ENCODE peak calls at places on chromosome X, in ten cellular contexts. G is SK-N-SH; S is adipocyte; L is HCEC 1CT; D is occipital lobe; Z is OCI-M1; N is aorta; F is PC-3; M is stimulated activated CD4-positive, alpha-beta T cell treated with anti-CD3 and anti-CD28 coated beads, Interleukin-15, amount 100 ng/mL, for 24 hours; J is NCI-H1092. V is an unnamed sample.

GRCh38 chrX:68416592-68416991 is 16.7 kb downstream of the OPHN1 start:
- DNase-seq in G (no peak), S (peak; percentile 40), L (peak; percentile 30), D (no peak), Z (no peak), N (no peak), F (peak; percentile 88), M (no peak), J (no peak), V (no peak)

GRCh38 chrX:53188763-53189162 is 36.2 kb downstream of the KDM5C start:
- DNase-seq in G (no peak), S (no peak), L (no peak), D (no peak), Z (no peak), N (no peak), F (no peak), M (peak; percentile 54), J (no peak), V (no peak)

GRCh38 chrX:124938715-124939114 is 381.0 kb upstream of the TEX13C start:
- DNase-seq in G (no peak), S (no peak), L (no peak), D (no peak), Z (no peak), N (no peak), F (no peak), M (no peak), J (no peak), V (no peak)

GRCh38 chrX:69027181-69028005 is 137.9 kb downstream of the PJA1 start:
- DNase-seq in G (no peak), S (peak; percentile 7), L (peak; percentile 15), D (no peak), Z (no peak), N (no peak), F (peak; percentile 91), M (no peak), J (no peak), V (no peak)

GRCh38 chrX:3697701-3698279 is 15.7 kb downstream of the PRKX start:
- DNase-seq in G (no peak), S (peak; percentile 58), L (no peak), D (peak; percentile 17), Z (no peak), N (peak; percentile 82), F (no peak), M (no peak), J (peak; percentile 73), V (peak; percentile 46)

GRCh38 chrX:155880586-155881157 is 473 bp upstream of the VAMP7 start:
- DNase-seq in G (peak; percentile 23), S (peak; percentile 28), L (no peak), D (no peak), Z (peak; percentile 48), N (no peak), F (no peak), M (no peak), J (no peak), V (no peak)

GRCh38 chrX:135543924-135544323 is 23.5 kb downstream of the INTS6L start:
- DNase-seq in G (no peak), S (no peak), L (no peak), D (no peak), Z (peak; percentile 40), N (no peak), F (no peak), M (peak; percentile 28), J (no peak), V (no peak)

GRCh38 chrX:71107762-71108360 is 1.3 kb upstream of the CXorf65 start:
- DNase-seq in G (no peak), S (no peak), L (no peak), D (no peak), Z (peak; percentile 66), N (peak; percentile 27), F (no peak), M (peak; percentile 59), J (no peak), V (no peak)

GRCh38 chrX:74500555-74500954 is 79.3 kb downstream of the SLC16A2 start:
- DNase-seq in G (no peak), S (no peak), L (no peak), D (no peak), Z (no peak), N (no peak), F (no peak), M (no peak), J (no peak), V (no peak)

GRCh38 chrX:2696698-2697215 is 5.7 kb downstream of the CD99 start:
- DNase-seq in G (no peak), S (peak; percentile 62), L (peak; percentile 91), D (no peak), Z (no peak), N (no peak), F (peak; percentile 90), M (peak; percentile 68), J (no peak), V (no peak)

GRCh38 chrX:109902665-109903064 is 100.2 kb upstream of the TMEM164 start:
- DNase-seq in G (no peak), S (no peak), L (peak; percentile 68), D (no peak), Z (no peak), N (no peak), F (peak; percentile 33), M (no peak), J (no peak), V (no peak)

GRCh38 chrX:105701310-105702052 is 120.9 kb upstream of the NRK start:
- DNase-seq in G (peak; percentile 0), S (peak; percentile 53), L (peak; percentile 32), D (no peak), Z (peak; percentile 52), N (no peak), F (peak; percentile 62), M (no peak), J (no peak), V (no peak)

GRCh38 chrX:40078489-40079288 is 19.1 kb downstream of the BCOR start:
- DNase-seq in G (no peak), S (no peak), L (no peak), D (no peak), Z (no peak), N (no peak), F (no peak), M (no peak), J (no peak), V (no peak)

GRCh38 chrX:23756165-23756564 is 13.1 kb upstream of the ACOT9 start:
- DNase-seq in G (peak; percentile 49), S (peak; percentile 67), L (peak; percentile 49), D (no peak), Z (peak; percentile 85), N (no peak), F (peak; percentile 55), M (peak; percentile 65), J (peak; percentile 0), V (peak; percentile 50)

GRCh38 chrX:10254746-10255145 is 98.0 kb downstream of the CLCN4 start:
- DNase-seq in G (peak; percentile 8), S (peak; percentile 25), L (no peak), D (no peak), Z (peak; percentile 3), N (no peak), F (peak; percentile 71), M (no peak), J (no peak), V (no peak)

GRCh38 chrX:11407331-11408110 is 114.3 kb downstream of the AMELX start:
- DNase-seq in G (no peak), S (no peak), L (peak; percentile 42), D (no peak), Z (peak; percentile 75), N (no peak), F (peak; percentile 35), M (no peak), J (no peak), V (no peak)

GRCh38 chrX:150547511-150548115 is 20.8 kb upstream of the MTM1 start:
- DNase-seq in G (peak; percentile 35), S (peak; percentile 6), L (peak; percentile 42), D (peak; percentile 49), Z (no peak), N (peak; percentile 91), F (no peak), M (peak; percentile 35), J (peak; percentile 44), V (peak; percentile 81)

GRCh38 chrX:69033936-69034335 is 131.3 kb downstream of the PJA1 start:
- DNase-seq in G (no peak), S (no peak), L (no peak), D (no peak), Z (no peak), N (no peak), F (no peak), M (no peak), J (no peak), V (no peak)

GRCh38 chrX:140503714-140504351 is 1.0 kb downstream of the SOX3 start:
- DNase-seq in G (peak; percentile 57), S (peak; percentile 22), L (no peak), D (no peak), Z (no peak), N (peak; percentile 79), F (no peak), M (peak; percentile 5), J (no peak), V (no peak)

GRCh38 chrX:144709841-144710240 is 537.5 kb upstream of the SPANXN1 start:
- DNase-seq in G (no peak), S (no peak), L (no peak), D (no peak), Z (no peak), N (no peak), F (no peak), M (no peak), J (no peak), V (no peak)

GRCh38 chrX:81925812-81926211 is 723.9 kb downstream of the SH3BGRL start:
- DNase-seq in G (no peak), S (no peak), L (no peak), D (no peak), Z (no peak), N (no peak), F (no peak), M (no peak), J (no peak), V (no peak)

GRCh38 chrX:153556767-153557166 is 39.3 kb downstream of the ATP2B3 start:
- DNase-seq in G (no peak), S (no peak), L (no peak), D (no peak), Z (no peak), N (no peak), F (no peak), M (no peak), J (no peak), V (no peak)

GRCh38 chrX:154486052-154486395 is 391 bp downstream of the UBL4A start:
- DNase-seq in G (peak; percentile 56), S (peak; percentile 36), L (no peak), D (no peak), Z (peak; percentile 16), N (peak; percentile 79), F (no peak), M (peak; percentile 44), J (no peak), V (peak; percentile 62)

GRCh38 chrX:124307253-124307907 is 25.1 kb upstream of the TEX13D start:
- DNase-seq in G (no peak), S (no peak), L (no peak), D (no peak), Z (no peak), N (no peak), F (no peak), M (no peak), J (no peak), V (no peak)

GRCh38 chrX:77788050-77788449 is 2.0 kb upstream of the ATRX start:
- DNase-seq in G (no peak), S (no peak), L (no peak), D (no peak), Z (peak; percentile 89), N (no peak), F (no peak), M (no peak), J (no peak), V (no peak)

GRCh38 chrX:115591856-115592842 is 31.2 kb downstream of the PLS3 start:
- DNase-seq in G (no peak), S (no peak), L (no peak), D (no peak), Z (no peak), N (no peak), F (peak; percentile 71), M (no peak), J (no peak), V (no peak)

GRCh38 chrX:40107291-40108083 is 9.7 kb upstream of the BCOR start:
- DNase-seq in G (peak; percentile 44), S (peak; percentile 61), L (peak; percentile 47), D (peak; percentile 20), Z (no peak), N (peak; percentile 90), F (peak; percentile 64), M (peak; percentile 52), J (peak; percentile 70), V (peak; percentile 74)

GRCh38 chrX:45767021-45767491 is 566.4 kb upstream of the DIPK2B start:
- DNase-seq in G (no peak), S (peak; percentile 69), L (no peak), D (no peak), Z (peak; percentile 53), N (no peak), F (peak; percentile 35), M (no peak), J (no peak), V (no peak)

V was measured in Right ventricle myocardium superior.